ENCODE peak calls at places on chromosomes 4 and X, in six cellular contexts. U is endodermal cell; E is cardiac muscle cell; M is tibial artery; X is ascending aorta; O is CD8-positive, alpha-beta T cell. W is an unnamed sample. For H3K4me1, the result is how much of the 10 kb centered on the place peaks cover.

GRCh38 chr4:23238848-23239247 is 546.1 kb downstream of the GBA3 start:
- DNase-seq in E (no peak), U (no peak), X (no peak), M (no peak), O (no peak), W (no peak)

GRCh38 chr4:163331629-163332360 is 601 bp downstream of the NPY1R start:
- DNase-seq in O (no peak), E (peak), M (no peak), X (no peak), U (peak), W (peak)

GRCh38 chrX:109928596-109929335 is 74.1 kb upstream of the TMEM164 start:
- DNase-seq in O (no peak), X (no peak), M (no peak), E (no peak), U (no peak), W (no peak)

GRCh38 chrX:16970977-16971376 is 24.5 kb downstream of the REPS2 start:
- DNase-seq in O (no peak), M (no peak), E (no peak), U (no peak), X (no peak), W (no peak)

GRCh38 chrX:153871451-153871850 is 14.5 kb downstream of the L1CAM start:
- DNase-seq in U (no peak), E (no peak), M (no peak), O (no peak), X (no peak), W (no peak)

GRCh38 chr4:146245899-146246298 is 31.6 kb downstream of the REELD1 start:
- DNase-seq in M (no peak), O (no peak), X (no peak), U (no peak), E (no peak), W (no peak)

GRCh38 chr4:73609688-73610087 is 10.5 kb downstream of the RASSF6 start:
- DNase-seq in O (no peak), M (no peak), U (no peak), X (no peak), E (no peak), W (no peak)

GRCh38 chrX:38233891-38234807 is 13.5 kb upstream of the SRPX start:
- DNase-seq in X (no peak), U (no peak), O (no peak), M (peak), E (no peak), W (no peak)

GRCh38 chr4:85825937-85826678 is 351.2 kb downstream of the ARHGAP24 start:
- DNase-seq in M (peak), O (no peak), U (peak), E (peak), X (no peak), W (no peak)

GRCh38 chr4:109989044-109989443 is 76.4 kb downstream of the EGF start:
- DNase-seq in E (no peak), M (no peak), U (no peak), X (no peak), O (no peak), W (no peak)

GRCh38 chr4:171621646-171622045 is 191.6 kb upstream of the GALNTL6 start:
- DNase-seq in O (no peak), U (no peak), E (no peak), X (no peak), M (no peak), W (no peak)

GRCh38 chr4:5998333-5998936 is 19.8 kb downstream of the C4orf50 start:
- DNase-seq in X (no peak), U (peak), M (peak), O (peak), E (peak), W (no peak)

GRCh38 chr4:87937523-87937922 is 38.0 kb upstream of the SPP1 start:
- DNase-seq in O (no peak), M (no peak), E (no peak), X (no peak), U (no peak), W (no peak)

GRCh38 chrX:84123585-84123984 is 64.4 kb downstream of the RPS6KA6 start:
- DNase-seq in O (no peak), X (no peak), U (no peak), E (no peak), M (no peak), W (no peak)

GRCh38 chr4:99722006-99722405 is 64.4 kb upstream of the C4orf54 start:
- DNase-seq in O (no peak), E (no peak), X (no peak), M (no peak), U (no peak), W (no peak)

GRCh38 chr4:16516796-16517413 is 290.6 kb upstream of the TAPT1 start:
- DNase-seq in M (peak), U (peak), E (peak), O (no peak), X (no peak), W (no peak)

GRCh38 chr4:187235456-187236170 is 512.0 kb upstream of the FAT1 start:
- DNase-seq in O (no peak), X (no peak), U (no peak), E (no peak), M (no peak), W (no peak)

GRCh38 chr4:21728231-21728758 is 220.3 kb downstream of the KCNIP4 start:
- DNase-seq in U (no peak), M (no peak), E (no peak), X (no peak), O (no peak), W (no peak)

GRCh38 chr4:3098346-3098745 is 23.9 kb downstream of the HTT start:
- DNase-seq in E (no peak), X (no peak), M (no peak), U (no peak), O (no peak), W (no peak)

GRCh38 chr4:25787891-25788331 is 74.9 kb downstream of the SEL1L3 start:
- DNase-seq in O (no peak), E (no peak), M (no peak), X (no peak), U (no peak), W (no peak)

GRCh38 chrX:49273181-49273727 is 3.7 kb downstream of the PPP1R3F start:
- DNase-seq in X (no peak), E (no peak), O (peak), M (no peak), U (peak), W (no peak)

GRCh38 chr4:56701644-56702043 is 20.5 kb upstream of the HOPX start:
- DNase-seq in U (no peak), X (no peak), E (peak), M (no peak), O (no peak), W (no peak)

GRCh38 chrX:4547218-4547836 is 833.9 kb upstream of the PRKX start:
- DNase-seq in U (peak), O (peak), E (peak), X (no peak), M (no peak), W (peak)

GRCh38 chr4:127055349-127055748 is 577.4 kb upstream of the INTU start:
- DNase-seq in E (no peak), O (no peak), X (no peak), M (no peak), U (no peak), W (no peak)

GRCh38 chrX:119478504-119478903 is 10.3 kb downstream of the SLC25A5 start:
- DNase-seq in M (no peak), O (no peak), E (no peak), U (no peak), X (no peak), W (no peak)

GRCh38 chrX:123685273-123685672 is 47.6 kb downstream of the THOC2 start:
- DNase-seq in X (no peak), M (no peak), E (no peak), O (no peak), U (no peak), W (no peak)

GRCh38 chrX:105744946-105745345 is 77.4 kb upstream of the NRK start:
- DNase-seq in O (no peak), E (no peak), M (no peak), X (no peak), U (no peak), W (no peak)
- TF ChIP-seq CTCF in O (no peak), E (no peak), M (no peak), X (no peak), U (no peak), W (no peak)

GRCh38 chr4:158789853-158790252 is 21.0 kb downstream of the FNIP2 start:
- DNase-seq in M (no peak), E (no peak), O (no peak), X (no peak), U (no peak), W (no peak)
- H3K4me1 ChIP-seq in M (half or more), E (half or more), O (under half), X (under half), U (under half), W (under half)

GRCh38 chrX:103329991-103330390 is at the start of gene TCEAL7:
- DNase-seq in O (no peak), M (no peak), U (no peak), X (no peak), E (no peak), W (no peak)

GRCh38 chrX:103330601-103331397 is 760 bp downstream of the TCEAL7 start:
- DNase-seq in O (no peak), E (peak), X (no peak), U (peak), M (no peak), W (no peak)
- TF ChIP-seq CTCF in O (no peak), E (no peak), X (no peak), U (no peak), M (no peak), W (no peak)

DNA sequence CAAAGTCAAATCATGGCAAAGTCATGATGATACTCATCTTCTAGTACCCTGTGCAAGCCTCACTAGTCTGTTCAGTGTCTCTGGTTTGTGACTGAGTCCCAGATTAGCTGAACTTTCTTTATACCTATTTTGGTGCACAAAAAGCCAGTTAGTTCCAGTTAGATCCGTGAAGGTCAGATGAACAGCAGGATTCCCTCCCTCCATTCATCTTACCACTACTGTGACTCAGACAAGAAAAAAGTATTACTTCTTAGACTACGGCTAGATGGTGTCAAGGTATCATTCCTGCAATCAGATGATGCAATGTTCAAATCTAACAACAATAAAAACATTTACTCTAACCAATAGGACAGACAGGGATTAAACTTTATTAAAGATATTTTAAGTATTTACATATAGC is 30.4 kb downstream of the ARHGEF6 start:
- DNase-seq in E (no peak), M (no peak), U (no peak), O (no peak), X (no peak), W (no peak)
- H3K4me1 ChIP-seq in E (under half), M (under half), U (under half), O (under half), X (under half), W (under half)

W was measured in lower lobe of right lung.